ENCODE peak calls at places on chromosome 21, in nine cellular contexts. One of them, this sample, is unnamed. For H3K27me3, the result is how much of the 10 kb centered on the place peaks cover.

GRCh38 chr21:46154955-46155513 is 345 bp downstream of the FTCD start:
- DNase-seq in cardiac muscle cell: no peak
- DNase-seq in NT2/D1: no peak
- DNase-seq in brain microvascular endothelial cell: no peak
- DNase-seq in foreskin keratinocyte: no peak
- DNase-seq in left ventricle myocardium inferior: no peak
- DNase-seq in IMR-90: no peak
- DNase-seq in neural progenitor cell: no peak
- DNase-seq in uterus: no peak
- DNase-seq in this sample: peak

GRCh38 chr21:29627905-29628304 is 311.9 kb downstream of the GRIK1 start:
- DNase-seq in cardiac muscle cell: no peak
- DNase-seq in NT2/D1: no peak
- DNase-seq in brain microvascular endothelial cell: no peak
- DNase-seq in foreskin keratinocyte: no peak
- DNase-seq in left ventricle myocardium inferior: no peak
- DNase-seq in IMR-90: no peak
- DNase-seq in neural progenitor cell: no peak
- DNase-seq in uterus: no peak
- DNase-seq in this sample: no peak

GRCh38 chr21:45386728-45387371 is 18.1 kb upstream of the COL18A1 start:
- DNase-seq in cardiac muscle cell: no peak
- DNase-seq in NT2/D1: no peak
- DNase-seq in brain microvascular endothelial cell: peak
- DNase-seq in foreskin keratinocyte: peak
- DNase-seq in left ventricle myocardium inferior: peak
- DNase-seq in IMR-90: peak
- DNase-seq in neural progenitor cell: no peak
- DNase-seq in uterus: peak
- DNase-seq in this sample: peak

GRCh38 chr21:28818663-28819278 is 173.9 kb downstream of the LTN1 start:
- DNase-seq in cardiac muscle cell: no peak
- DNase-seq in NT2/D1: no peak
- DNase-seq in brain microvascular endothelial cell: no peak
- DNase-seq in foreskin keratinocyte: no peak
- DNase-seq in left ventricle myocardium inferior: no peak
- DNase-seq in IMR-90: no peak
- DNase-seq in neural progenitor cell: no peak
- DNase-seq in uterus: no peak
- DNase-seq in this sample: no peak

GRCh38 chr21:44602474-44602871 is 2.1 kb downstream of the KRTAP10-7 start:
- DNase-seq in cardiac muscle cell: no peak
- DNase-seq in NT2/D1: no peak
- DNase-seq in brain microvascular endothelial cell: no peak
- DNase-seq in foreskin keratinocyte: no peak
- DNase-seq in left ventricle myocardium inferior: no peak
- DNase-seq in IMR-90: no peak
- DNase-seq in neural progenitor cell: no peak
- DNase-seq in uterus: no peak
- DNase-seq in this sample: no peak

GRCh38 chr21:45012661-45013270 is 61.6 kb upstream of the ADARB1 start:
- DNase-seq in cardiac muscle cell: no peak
- DNase-seq in NT2/D1: peak
- DNase-seq in brain microvascular endothelial cell: no peak
- DNase-seq in foreskin keratinocyte: peak
- DNase-seq in left ventricle myocardium inferior: no peak
- DNase-seq in IMR-90: no peak
- DNase-seq in neural progenitor cell: peak
- DNase-seq in uterus: peak
- DNase-seq in this sample: peak

GRCh38 chr21:40706806-40707205 is 140.2 kb downstream of the DSCAM start:
- DNase-seq in cardiac muscle cell: no peak
- DNase-seq in NT2/D1: no peak
- DNase-seq in brain microvascular endothelial cell: no peak
- DNase-seq in foreskin keratinocyte: peak
- DNase-seq in left ventricle myocardium inferior: no peak
- DNase-seq in IMR-90: no peak
- DNase-seq in neural progenitor cell: no peak
- DNase-seq in uterus: no peak
- DNase-seq in this sample: no peak

GRCh38 chr21:44532712-44533111 is 7.3 kb downstream of the KRTAP10-1 start:
- DNase-seq in cardiac muscle cell: no peak
- DNase-seq in NT2/D1: no peak
- DNase-seq in brain microvascular endothelial cell: no peak
- DNase-seq in foreskin keratinocyte: no peak
- DNase-seq in left ventricle myocardium inferior: no peak
- DNase-seq in IMR-90: no peak
- DNase-seq in neural progenitor cell: no peak
- DNase-seq in uterus: no peak
- DNase-seq in this sample: no peak

GRCh38 chr21:39084073-39084472 is 99.2 kb downstream of the PSMG1 start:
- DNase-seq in cardiac muscle cell: no peak
- DNase-seq in NT2/D1: no peak
- DNase-seq in brain microvascular endothelial cell: no peak
- DNase-seq in foreskin keratinocyte: no peak
- DNase-seq in left ventricle myocardium inferior: no peak
- DNase-seq in IMR-90: no peak
- DNase-seq in neural progenitor cell: no peak
- DNase-seq in uterus: no peak
- DNase-seq in this sample: no peak

GRCh38 chr21:39080366-39080765 is 102.9 kb downstream of the PSMG1 start:
- DNase-seq in cardiac muscle cell: no peak
- DNase-seq in NT2/D1: no peak
- DNase-seq in brain microvascular endothelial cell: no peak
- DNase-seq in foreskin keratinocyte: no peak
- DNase-seq in left ventricle myocardium inferior: no peak
- DNase-seq in IMR-90: no peak
- DNase-seq in neural progenitor cell: no peak
- DNase-seq in uterus: no peak
- DNase-seq in this sample: no peak

GRCh38 chr21:39083377-39084008 is 99.8 kb downstream of the PSMG1 start:
- DNase-seq in cardiac muscle cell: no peak
- DNase-seq in NT2/D1: no peak
- DNase-seq in brain microvascular endothelial cell: no peak
- DNase-seq in foreskin keratinocyte: peak
- DNase-seq in left ventricle myocardium inferior: no peak
- DNase-seq in IMR-90: no peak
- DNase-seq in neural progenitor cell: no peak
- DNase-seq in uterus: no peak
- DNase-seq in this sample: peak

GRCh38 chr21:39084979-39085729 is 98.1 kb downstream of the PSMG1 start:
- DNase-seq in cardiac muscle cell: no peak
- DNase-seq in NT2/D1: no peak
- DNase-seq in brain microvascular endothelial cell: no peak
- DNase-seq in foreskin keratinocyte: peak
- DNase-seq in left ventricle myocardium inferior: no peak
- DNase-seq in IMR-90: no peak
- DNase-seq in neural progenitor cell: no peak
- DNase-seq in uterus: no peak
- DNase-seq in this sample: no peak

DNA sequence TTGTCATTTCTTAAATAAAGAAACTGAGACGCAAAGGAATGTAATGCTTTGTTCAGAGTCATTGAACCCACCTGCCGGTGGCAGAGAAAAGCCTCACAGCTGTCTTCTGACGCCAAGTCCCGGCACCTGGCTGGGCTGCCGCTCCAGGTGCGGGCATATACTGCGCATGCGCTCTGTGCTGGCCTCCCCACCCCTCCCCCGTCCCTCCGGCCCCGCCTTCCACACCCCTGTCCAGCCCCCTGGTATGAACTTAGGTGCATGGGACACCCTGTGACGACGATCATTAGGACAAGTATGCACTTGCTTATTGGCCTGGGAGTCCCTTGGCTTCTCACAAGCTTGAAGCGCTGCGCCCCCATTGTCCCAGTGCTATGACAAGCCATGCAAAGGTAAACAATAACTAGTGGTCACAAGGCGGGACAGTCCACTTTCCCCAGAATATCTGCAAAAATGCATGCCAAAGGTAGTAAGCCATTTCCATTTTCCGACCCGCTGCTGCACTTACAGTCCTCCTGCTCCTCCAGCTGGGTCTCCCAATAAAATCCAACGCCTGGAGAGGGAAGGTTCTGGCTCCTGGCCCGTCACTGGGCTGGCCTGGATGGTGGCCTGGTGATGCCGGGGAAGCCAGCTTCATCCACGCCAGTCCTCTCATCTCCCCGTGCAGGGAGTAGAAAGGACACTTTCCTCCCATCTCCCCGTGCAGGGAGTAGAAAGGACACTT is 100.4 kb downstream of the PSMG1 start:
- DNase-seq in cardiac muscle cell: no peak
- DNase-seq in NT2/D1: no peak
- DNase-seq in brain microvascular endothelial cell: no peak
- DNase-seq in foreskin keratinocyte: peak
- DNase-seq in left ventricle myocardium inferior: no peak
- DNase-seq in IMR-90: no peak
- DNase-seq in neural progenitor cell: peak
- DNase-seq in uterus: no peak
- DNase-seq in this sample: no peak
- H3K27me3 ChIP-seq in cardiac muscle cell: under half
- H3K27me3 ChIP-seq in NT2/D1: under half
- H3K27me3 ChIP-seq in brain microvascular endothelial cell: under half
- H3K27me3 ChIP-seq in foreskin keratinocyte: under half
- H3K27me3 ChIP-seq in left ventricle myocardium inferior: under half
- H3K27me3 ChIP-seq in IMR-90: under half
- H3K27me3 ChIP-seq in neural progenitor cell: under half
- H3K27me3 ChIP-seq in uterus: under half
- H3K27me3 ChIP-seq in this sample: under half

DNA sequence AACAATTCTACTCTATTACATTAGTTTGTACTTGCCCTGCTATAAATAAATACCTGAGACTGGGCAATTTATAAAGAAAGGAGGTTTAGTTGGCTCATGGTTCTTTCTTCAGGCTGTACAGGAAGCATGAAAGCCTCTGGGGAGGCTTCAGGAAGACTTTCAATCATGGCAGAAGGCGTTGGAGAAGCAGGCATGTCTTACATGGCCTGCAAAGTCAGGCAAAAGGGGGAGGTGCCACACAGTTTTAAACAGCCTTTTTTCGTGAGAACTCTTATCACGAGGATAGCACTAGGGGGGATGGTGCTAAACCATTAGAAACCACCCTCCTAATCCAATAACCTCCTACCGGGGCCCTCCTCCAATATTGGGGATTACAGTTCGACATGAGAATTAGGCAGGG is 102.9 kb downstream of the DYRK1A start:
- DNase-seq in cardiac muscle cell: no peak
- DNase-seq in NT2/D1: no peak
- DNase-seq in brain microvascular endothelial cell: no peak
- DNase-seq in foreskin keratinocyte: no peak
- DNase-seq in left ventricle myocardium inferior: no peak
- DNase-seq in IMR-90: no peak
- DNase-seq in neural progenitor cell: no peak
- DNase-seq in uterus: no peak
- DNase-seq in this sample: no peak
- H3K27me3 ChIP-seq in cardiac muscle cell: under half
- H3K27me3 ChIP-seq in NT2/D1: under half
- H3K27me3 ChIP-seq in brain microvascular endothelial cell: under half
- H3K27me3 ChIP-seq in foreskin keratinocyte: under half
- H3K27me3 ChIP-seq in left ventricle myocardium inferior: under half
- H3K27me3 ChIP-seq in IMR-90: under half
- H3K27me3 ChIP-seq in neural progenitor cell: under half
- H3K27me3 ChIP-seq in uterus: under half
- H3K27me3 ChIP-seq in this sample: under half

DNA sequence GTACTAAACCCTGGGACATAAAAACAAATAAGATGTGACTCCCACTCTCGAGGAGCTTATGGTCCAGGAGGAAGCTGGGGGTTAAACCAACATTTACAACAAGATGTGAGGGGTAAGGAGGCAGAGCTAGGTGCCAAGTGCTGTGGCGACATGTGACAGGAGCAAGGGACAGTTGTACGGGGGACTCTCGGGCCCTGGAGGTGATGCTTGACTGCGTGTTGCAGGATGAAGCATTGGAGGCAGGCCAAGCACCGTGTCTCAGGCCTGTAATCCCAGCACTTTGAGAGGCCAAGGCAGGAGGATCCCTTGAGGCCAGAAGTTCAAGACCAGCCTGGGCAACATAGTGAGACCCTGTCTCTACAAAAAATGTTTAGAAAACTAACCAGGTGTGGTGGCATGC is 36.8 kb downstream of the ATP5PO start:
- DNase-seq in cardiac muscle cell: no peak
- DNase-seq in NT2/D1: no peak
- DNase-seq in brain microvascular endothelial cell: no peak
- DNase-seq in foreskin keratinocyte: no peak
- DNase-seq in left ventricle myocardium inferior: no peak
- DNase-seq in IMR-90: no peak
- DNase-seq in neural progenitor cell: no peak
- DNase-seq in uterus: no peak
- DNase-seq in this sample: no peak
- H3K27me3 ChIP-seq in cardiac muscle cell: under half
- H3K27me3 ChIP-seq in NT2/D1: under half
- H3K27me3 ChIP-seq in brain microvascular endothelial cell: under half
- H3K27me3 ChIP-seq in foreskin keratinocyte: under half
- H3K27me3 ChIP-seq in left ventricle myocardium inferior: under half
- H3K27me3 ChIP-seq in IMR-90: under half
- H3K27me3 ChIP-seq in neural progenitor cell: under half
- H3K27me3 ChIP-seq in uterus: under half
- H3K27me3 ChIP-seq in this sample: under half

DNA sequence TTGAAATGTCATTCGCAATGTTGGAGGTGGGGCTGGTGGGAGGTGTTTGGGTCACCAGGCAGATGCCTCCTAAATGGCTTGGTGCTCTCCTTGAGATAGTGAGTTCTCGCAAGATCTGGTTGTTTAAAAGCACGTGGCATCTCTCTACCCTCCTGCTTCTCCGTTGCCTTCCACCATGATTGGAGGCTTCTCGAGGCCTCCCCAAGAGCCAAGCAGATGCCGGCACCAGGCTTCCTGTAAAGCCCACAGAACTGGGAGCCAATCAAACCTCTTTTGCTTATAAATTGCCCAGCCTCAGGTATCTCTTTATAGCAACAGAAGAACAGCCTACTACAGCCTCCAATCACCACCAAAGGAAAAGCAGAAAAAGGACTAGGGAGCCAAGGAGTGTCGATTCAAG is 80.5 kb downstream of the PDE9A start:
- DNase-seq in cardiac muscle cell: no peak
- DNase-seq in NT2/D1: no peak
- DNase-seq in brain microvascular endothelial cell: no peak
- DNase-seq in foreskin keratinocyte: no peak
- DNase-seq in left ventricle myocardium inferior: no peak
- DNase-seq in IMR-90: no peak
- DNase-seq in neural progenitor cell: no peak
- DNase-seq in uterus: no peak
- DNase-seq in this sample: no peak
- H3K27me3 ChIP-seq in cardiac muscle cell: under half
- H3K27me3 ChIP-seq in NT2/D1: under half
- H3K27me3 ChIP-seq in brain microvascular endothelial cell: under half
- H3K27me3 ChIP-seq in foreskin keratinocyte: under half
- H3K27me3 ChIP-seq in left ventricle myocardium inferior: under half
- H3K27me3 ChIP-seq in IMR-90: under half
- H3K27me3 ChIP-seq in neural progenitor cell: under half
- H3K27me3 ChIP-seq in uterus: under half
- H3K27me3 ChIP-seq in this sample: under half

GRCh38 chr21:42474982-42475381 is 21.0 kb downstream of the RSPH1 start:
- DNase-seq in cardiac muscle cell: no peak
- DNase-seq in NT2/D1: no peak
- DNase-seq in brain microvascular endothelial cell: no peak
- DNase-seq in foreskin keratinocyte: peak
- DNase-seq in left ventricle myocardium inferior: no peak
- DNase-seq in IMR-90: no peak
- DNase-seq in neural progenitor cell: no peak
- DNase-seq in uterus: no peak
- DNase-seq in this sample: no peak
- H3K27me3 ChIP-seq in cardiac muscle cell: under half
- H3K27me3 ChIP-seq in NT2/D1: under half
- H3K27me3 ChIP-seq in brain microvascular endothelial cell: under half
- H3K27me3 ChIP-seq in foreskin keratinocyte: under half
- H3K27me3 ChIP-seq in left ventricle myocardium inferior: under half
- H3K27me3 ChIP-seq in IMR-90: under half
- H3K27me3 ChIP-seq in neural progenitor cell: under half
- H3K27me3 ChIP-seq in uterus: under half
- H3K27me3 ChIP-seq in this sample: under half

This sample was measured in right cardiac atrium.